ENCODE peak calls at places on chromosome 1, in five cellular contexts. N is H9, O is mucosa of descending colon, M is neuronal stem cell, A is MM.1S. I is an unnamed sample. For H3K4me1, the result is how much of the 10 kb centered on the place peaks cover.

GRCh38 chr1:164598719-164599118 is 39.7 kb downstream of the PBX1 start:
- DNase-seq in N (no peak), O (no peak), M (no peak), A (no peak), I (no peak)

GRCh38 chr1:116580446-116581322 is 9.9 kb upstream of the CD58 start:
- DNase-seq in N (no peak), O (no peak), M (no peak), A (no peak), I (no peak)

GRCh38 chr1:26360807-26361604 is 7.1 kb upstream of the CRYBG2 start:
- DNase-seq in N (no peak), O (no peak), M (no peak), A (no peak), I (no peak)

GRCh38 chr1:47191940-47192457 is 2.2 kb upstream of the PDZK1IP1 start:
- DNase-seq in N (peak), O (peak), M (no peak), A (no peak), I (no peak)

GRCh38 chr1:12619396-12620141 is 1.6 kb upstream of the DHRS3 start:
- DNase-seq in N (peak), O (peak), M (peak), A (peak), I (peak)

GRCh38 chr1:108107658-108108057 is 92.5 kb downstream of the SLC25A24 start:
- DNase-seq in N (no peak), O (no peak), M (no peak), A (no peak), I (peak)

GRCh38 chr1:19341201-19342076 is 29.3 kb downstream of the SLC66A1 start:
- DNase-seq in N (peak), O (peak), M (peak), A (peak), I (peak)

GRCh38 chr1:81174811-81175476 is 625.8 kb upstream of the ADGRL2 start:
- DNase-seq in N (no peak), O (no peak), M (no peak), A (no peak), I (no peak)

GRCh38 chr1:101284622-101285218 is 47.9 kb downstream of the S1PR1 start:
- DNase-seq in N (no peak), O (no peak), M (no peak), A (no peak), I (no peak)

GRCh38 chr1:101196668-101197067 is 40.2 kb upstream of the S1PR1 start:
- DNase-seq in N (no peak), O (no peak), M (no peak), A (no peak), I (no peak)

GRCh38 chr1:41578712-41579335 is 94.3 kb upstream of the EDN2 start:
- DNase-seq in N (peak), O (no peak), M (no peak), A (peak), I (no peak)

GRCh38 chr1:153563339-153563952 is 2.2 kb downstream of the S100A2 start:
- DNase-seq in N (no peak), O (no peak), M (no peak), A (no peak), I (no peak)

GRCh38 chr1:98360864-98361263 is 300.7 kb upstream of the SNX7 start:
- DNase-seq in N (no peak), O (no peak), M (no peak), A (no peak), I (no peak)

GRCh38 chr1:235013512-235013911 is 115.1 kb downstream of the TOMM20 start:
- DNase-seq in N (no peak), O (no peak), M (no peak), A (no peak), I (no peak)

GRCh38 chr1:243447342-243447741 is 191.5 kb downstream of the SDCCAG8 start:
- DNase-seq in N (no peak), O (no peak), M (no peak), A (no peak), I (no peak)

GRCh38 chr1:60118119-60118518 is 44.5 kb upstream of the C1orf87 start:
- DNase-seq in N (no peak), O (no peak), M (no peak), A (no peak), I (no peak)

GRCh38 chr1:86156571-86157455 is at the start of gene COL24A1:
- DNase-seq in N (peak), O (no peak), M (peak), A (no peak), I (no peak)

GRCh38 chr1:27605796-27606707 is 2.1 kb upstream of the AHDC1 start:
- DNase-seq in N (peak), O (no peak), M (peak), A (peak), I (peak)

GRCh38 chr1:46065405-46065804 is 67.0 kb downstream of the PIK3R3 start:
- DNase-seq in N (no peak), O (no peak), M (no peak), A (peak), I (peak)

GRCh38 chr1:24236170-24237045 is 49.3 kb upstream of the IFNLR1 start:
- DNase-seq in N (peak), O (no peak), M (no peak), A (no peak), I (no peak)

GRCh38 chr1:89598450-89599331 is 34.2 kb upstream of the LRRC8C start:
- DNase-seq in N (no peak), O (no peak), M (peak), A (peak), I (peak)

GRCh38 chr1:187570166-187570565 is 741.4 kb downstream of the PLA2G4A start:
- DNase-seq in N (no peak), O (no peak), M (no peak), A (no peak), I (no peak)

GRCh38 chr1:83765125-83765524 is 233.8 kb downstream of the TTLL7 start:
- DNase-seq in N (no peak), O (no peak), M (no peak), A (no peak), I (no peak)
- H3K4me1 ChIP-seq in N (under half), O (under half), M (under half), A (under half), I (under half)

DNA sequence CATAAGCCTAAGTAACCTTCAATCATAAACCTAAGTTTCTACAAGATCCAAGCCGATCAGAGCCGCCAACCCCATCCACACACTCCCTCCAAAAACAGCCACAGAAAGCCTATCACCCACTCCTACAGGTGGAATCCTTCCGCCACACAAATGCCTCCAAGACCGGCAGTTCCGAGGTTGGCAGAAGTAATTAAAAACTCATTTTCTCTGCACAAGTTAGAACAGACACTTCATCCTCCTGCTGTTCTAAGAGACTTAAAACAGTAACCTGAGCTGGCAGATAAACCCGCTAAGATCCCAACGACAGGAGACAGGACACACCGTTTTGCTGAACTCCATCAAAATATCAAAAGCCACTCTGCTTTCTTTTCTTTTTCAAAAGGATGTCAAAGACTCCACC is 2.8 kb downstream of the SSBP3 start:
- DNase-seq in N (no peak), O (no peak), M (no peak), A (no peak), I (no peak)
- H3K4me1 ChIP-seq in N (under half), O (under half), M (under half), A (under half), I (half or more)

GRCh38 chr1:183598386-183598785 is 8.1 kb upstream of the NCF2 start:
- DNase-seq in N (no peak), O (no peak), M (no peak), A (peak), I (no peak)
- H3K4me1 ChIP-seq in N (under half), O (under half), M (under half), A (under half), I (under half)

GRCh38 chr1:36172017-36172747 is 16.2 kb downstream of the MAP7D1 start:
- DNase-seq in N (no peak), O (no peak), M (no peak), A (no peak), I (no peak)

GRCh38 chr1:36175137-36176095 is 19.5 kb downstream of the MAP7D1 start:
- DNase-seq in N (peak), O (peak), M (no peak), A (peak), I (no peak)

GRCh38 chr1:36176151-36176949 is 20.4 kb downstream of the MAP7D1 start:
- DNase-seq in N (peak), O (no peak), M (no peak), A (no peak), I (no peak)

GRCh38 chr1:36172983-36173382 is 17.0 kb downstream of the MAP7D1 start:
- DNase-seq in N (no peak), O (no peak), M (no peak), A (no peak), I (no peak)

GRCh38 chr1:36174716-36175115 is 18.8 kb downstream of the MAP7D1 start:
- DNase-seq in N (no peak), O (no peak), M (no peak), A (no peak), I (no peak)
- H3K4me1 ChIP-seq in N (under half), O (under half), M (under half), A (under half), I (under half)

DNA sequence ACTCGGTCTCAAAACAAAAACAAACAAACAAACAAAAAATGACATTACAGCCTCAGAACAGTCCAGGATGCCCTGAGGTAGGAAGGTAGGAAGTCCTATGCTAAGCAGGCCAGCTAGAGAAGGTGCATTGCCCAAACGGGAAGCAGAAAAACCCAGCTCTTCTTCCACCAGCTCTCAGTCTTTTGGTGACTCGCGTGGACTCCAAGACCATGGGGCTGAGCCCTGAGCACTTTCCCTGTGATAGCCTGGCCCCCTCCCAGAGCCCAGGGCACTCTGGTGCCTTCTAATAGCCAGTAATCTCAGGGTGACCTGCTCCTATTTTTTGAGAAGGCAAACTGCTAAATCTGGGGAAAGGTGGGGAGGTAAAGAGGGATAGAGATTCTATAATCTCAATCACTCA is 16.1 kb downstream of the PHLDA3 start:
- DNase-seq in N (no peak), O (no peak), M (no peak), A (no peak), I (no peak)
- H3K4me1 ChIP-seq in N (under half), O (under half), M (under half), A (under half), I (under half)

GRCh38 chr1:110384581-110385321 is 6.1 kb downstream of the SLC16A4 start:
- DNase-seq in N (no peak), O (no peak), M (no peak), A (no peak), I (no peak)
- H3K4me1 ChIP-seq in N (under half), O (under half), M (under half), A (under half), I (under half)

GRCh38 chr1:68173283-68174172 is 58.8 kb downstream of the WLS start:
- DNase-seq in N (no peak), O (no peak), M (no peak), A (peak), I (no peak)
- H3K4me1 ChIP-seq in N (under half), O (half or more), M (under half), A (under half), I (under half)

GRCh38 chr1:158007180-158007579 is 13.7 kb downstream of the KIRREL1 start:
- DNase-seq in N (no peak), O (no peak), M (no peak), A (no peak), I (no peak)
- H3K4me1 ChIP-seq in N (under half), O (under half), M (half or more), A (under half), I (under half)

GRCh38 chr1:6029351-6029750 is 16.3 kb upstream of the KCNAB2 start:
- DNase-seq in N (no peak), O (no peak), M (no peak), A (no peak), I (no peak)
- H3K4me1 ChIP-seq in N (under half), O (under half), M (under half), A (under half), I (half or more)